ENCODE peak calls at places on chromosomes 6 and 20, in nine cellular contexts. M is effector CD4-positive, alpha-beta T cell; S is cortex of kidney; I is adipocyte; A is activated CD4-positive, CD25-positive, alpha-beta regulatory T cell; H is T-helper 17 cell; F is NCI-H1092; O is T-cell; Z is A172. Q is an unnamed sample.

GRCh38 chr6:145816392-145816791 is 1.8 kb upstream of the FBXO30 start:
- DNase-seq in A (no peak), I (no peak), F (no peak), M (no peak), O (no peak), S (no peak), H (no peak), Z (no peak), Q (no peak)

GRCh38 chr6:34519971-34520644 is 36.0 kb downstream of the SPDEF start:
- DNase-seq in I (no peak), M (no peak), S (no peak), F (no peak), Z (no peak), H (no peak), A (no peak), O (no peak), Q (no peak)

GRCh38 chr20:33995053-33995816 is 1.5 kb downstream of the RALY start:
- DNase-seq in Z (no peak), S (no peak), H (no peak), F (no peak), O (no peak), M (no peak), I (peak; percentile 55), A (no peak), Q (no peak)

GRCh38 chr20:52129611-52130010 is 62.0 kb downstream of the ZFP64 start:
- DNase-seq in M (no peak), I (peak; percentile 5), H (no peak), F (no peak), Z (no peak), O (no peak), A (no peak), S (no peak), Q (no peak)

GRCh38 chr6:169930799-169931198 is 179.4 kb downstream of the ERMARD start:
- DNase-seq in M (no peak), O (no peak), I (no peak), A (no peak), S (no peak), F (no peak), Z (no peak), H (no peak), Q (no peak)

GRCh38 chr6:75204222-75204958 is 1.5 kb downstream of the COL12A1 start:
- DNase-seq in M (no peak), Z (peak; percentile 82), S (no peak), H (no peak), A (no peak), I (peak; percentile 96), F (peak; percentile 66), O (no peak), Q (peak; percentile 94)

GRCh38 chr6:43990627-43991619 is 136.3 kb downstream of the MRPL14 start:
- DNase-seq in H (no peak), M (no peak), Z (no peak), O (no peak), S (no peak), I (peak; percentile 30), F (peak; percentile 19), A (no peak), Q (no peak)

GRCh38 chr6:19322691-19323470 is 514.3 kb upstream of the ID4 start:
- DNase-seq in O (no peak), I (peak; percentile 9), Z (peak; percentile 56), M (no peak), S (no peak), H (no peak), A (no peak), F (no peak), Q (peak; percentile 96)

GRCh38 chr6:31168606-31169005 is 1.9 kb downstream of the POU5F1 start:
- DNase-seq in S (no peak), I (no peak), Z (no peak), F (no peak), A (no peak), O (no peak), H (no peak), M (no peak), Q (no peak)

GRCh38 chr20:57703013-57703412 is 6.8 kb downstream of the PMEPA1 start:
- DNase-seq in A (no peak), O (no peak), Z (no peak), M (no peak), S (no peak), H (no peak), I (no peak), F (no peak), Q (no peak)

GRCh38 chr6:89611666-89612065 is 26.9 kb downstream of the LYRM2 start:
- DNase-seq in Z (peak; percentile 21), M (no peak), F (no peak), A (no peak), H (no peak), S (no peak), I (no peak), O (no peak), Q (peak; percentile 34)